ENCODE peak calls at places on chromosome 14, in eight cellular contexts. D is astrocyte, L is IMR-90, A is HCT116, Q is mammary epithelial cell, T is MM.1S, U is PC-3, G is neuronal stem cell. X is an unnamed sample.

GRCh38 chr14:31895206-31895605 is 181.9 kb upstream of the ARHGAP5 start:
- DNase-seq in D (peak; percentile 78), L (peak; percentile 89), A (no peak), Q (peak; percentile 87), T (no peak), U (peak; percentile 84), G (no peak), X (no peak)

GRCh38 chr14:94646481-94646880 is 34.3 kb downstream of the SERPINA3 start:
- DNase-seq in D (peak; percentile 65), L (peak; percentile 65), A (peak; percentile 40), Q (peak; percentile 38), T (no peak), U (no peak), G (no peak), X (peak; percentile 16)

GRCh38 chr14:57244103-57244502 is 24.6 kb downstream of the EXOC5 start:
- DNase-seq in D (peak; percentile 27), L (no peak), A (no peak), Q (no peak), T (no peak), U (no peak), G (no peak), X (no peak)

GRCh38 chr14:57464013-57464730 is 29.5 kb downstream of the CCDC198 start:
- DNase-seq in D (no peak), L (no peak), A (no peak), Q (peak; percentile 8), T (no peak), U (no peak), G (no peak), X (no peak)

GRCh38 chr14:106883218-106883692 is 1356.9 kb downstream of the TMEM121 start:
- DNase-seq in D (no peak), L (no peak), A (no peak), Q (no peak), T (no peak), U (peak; percentile 19), G (no peak), X (peak; percentile 21)

GRCh38 chr14:61508526-61508925 is 186.8 kb upstream of the HIF1A start:
- DNase-seq in D (no peak), L (no peak), A (no peak), Q (no peak), T (no peak), U (no peak), G (no peak), X (no peak)

GRCh38 chr14:28661171-28661772 is 105.3 kb upstream of the FOXG1 start:
- DNase-seq in D (peak; percentile 99), L (peak; percentile 28), A (no peak), Q (peak; percentile 85), T (no peak), U (peak; percentile 90), G (no peak), X (peak; percentile 97)

GRCh38 chr14:90295870-90296516 is 35.7 kb downstream of the NRDE2 start:
- DNase-seq in D (peak; percentile 62), L (peak; percentile 67), A (no peak), Q (no peak), T (no peak), U (no peak), G (no peak), X (no peak)

GRCh38 chr14:40188006-40188405 is 755.8 kb upstream of the FBXO33 start:
- DNase-seq in D (peak; percentile 47), L (no peak), A (no peak), Q (no peak), T (no peak), U (peak; percentile 78), G (no peak), X (no peak)

GRCh38 chr14:97180304-97181200 is 383.4 kb downstream of the VRK1 start:
- DNase-seq in D (peak; percentile 76), L (no peak), A (peak; percentile 88), Q (no peak), T (no peak), U (peak; percentile 92), G (no peak), X (peak; percentile 62)

GRCh38 chr14:98949031-98949430 is 323.0 kb downstream of the BCL11B start:
- DNase-seq in D (no peak), L (no peak), A (no peak), Q (no peak), T (no peak), U (no peak), G (no peak), X (no peak)

GRCh38 chr14:34324363-34324795 is 137.7 kb downstream of the SPTSSA start:
- DNase-seq in D (no peak), L (peak; percentile 26), A (peak; percentile 27), Q (peak; percentile 5), T (peak; percentile 11), U (peak; percentile 67), G (peak; percentile 56), X (peak; percentile 55)

GRCh38 chr14:75290851-75291250 is 12.2 kb downstream of the FOS start:
- DNase-seq in D (no peak), L (no peak), A (no peak), Q (no peak), T (no peak), U (no peak), G (no peak), X (no peak)

GRCh38 chr14:104205781-104206180 is 67.4 kb downstream of the KIF26A start:
- DNase-seq in D (no peak), L (no peak), A (no peak), Q (no peak), T (no peak), U (no peak), G (no peak), X (no peak)

GRCh38 chr14:19873178-19873577 is 1.8 kb upstream of the OR4K2 start:
- DNase-seq in D (no peak), L (no peak), A (no peak), Q (no peak), T (no peak), U (no peak), G (no peak), X (no peak)

GRCh38 chr14:104776961-104777807 is 18.4 kb downstream of the AKT1 start:
- DNase-seq in D (no peak), L (no peak), A (no peak), Q (no peak), T (no peak), U (no peak), G (no peak), X (no peak)

GRCh38 chr14:92108345-92109254 is 2.2 kb upstream of the ATXN3 start:
- DNase-seq in D (no peak), L (no peak), A (no peak), Q (no peak), T (no peak), U (no peak), G (no peak), X (peak; percentile 46)

GRCh38 chr14:21536395-21537087 is 10.4 kb upstream of the SALL2 start:
- DNase-seq in D (no peak), L (no peak), A (no peak), Q (no peak), T (no peak), U (no peak), G (peak; percentile 72), X (peak; percentile 64)

GRCh38 chr14:37637341-37637740 is 41.9 kb downstream of the TTC6 start:
- DNase-seq in D (no peak), L (no peak), A (no peak), Q (peak; percentile 11), T (no peak), U (no peak), G (no peak), X (no peak)

GRCh38 chr14:94671870-94672444 is 59.8 kb downstream of the SERPINA3 start:
- DNase-seq in D (no peak), L (no peak), A (no peak), Q (no peak), T (no peak), U (peak; percentile 8), G (no peak), X (peak; percentile 21)

GRCh38 chr14:51335521-51335920 is 95.5 kb downstream of the TMX1 start:
- DNase-seq in D (peak; percentile 53), L (no peak), A (no peak), Q (no peak), T (no peak), U (no peak), G (no peak), X (no peak)

GRCh38 chr14:42535397-42535796 is 928.7 kb downstream of the LRFN5 start:
- DNase-seq in D (no peak), L (no peak), A (no peak), Q (no peak), T (peak; percentile 42), U (no peak), G (no peak), X (peak; percentile 18)

DNA sequence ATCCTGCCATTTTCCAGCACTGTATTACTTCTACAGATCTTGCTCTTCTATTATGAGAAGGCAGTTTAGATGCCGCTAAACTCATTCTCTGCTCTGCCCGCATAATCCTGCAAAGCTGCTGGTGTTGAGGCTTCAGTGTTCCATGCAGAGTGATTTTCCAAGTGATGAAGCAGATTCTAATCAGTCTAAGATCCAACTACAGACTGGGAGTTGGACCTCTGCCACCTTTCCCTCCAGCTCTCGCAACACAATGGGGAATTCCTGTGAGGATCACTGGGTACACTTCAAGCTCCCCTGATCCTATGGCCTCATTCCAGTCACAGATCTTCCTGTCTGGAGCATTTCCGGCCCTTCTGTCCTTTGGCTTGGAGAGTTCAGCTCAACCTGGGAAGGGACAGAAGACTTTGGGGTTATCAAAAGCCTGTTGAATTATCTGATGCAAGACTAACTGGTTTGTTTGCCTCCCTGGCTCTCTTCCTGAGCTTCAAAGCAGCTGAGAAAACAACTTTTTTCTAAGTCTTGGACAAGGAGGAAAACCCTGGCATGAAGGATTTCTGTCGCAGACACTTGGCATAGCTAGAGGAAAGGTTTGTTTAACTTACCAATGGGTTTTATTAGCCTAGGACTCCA is 333.9 kb downstream of the ZFP36L1 start:
- DNase-seq in D (peak; percentile 95), L (peak; percentile 87), A (no peak), Q (peak; percentile 90), T (no peak), U (peak; percentile 70), G (no peak), X (peak; percentile 95)
- H3K9ac ChIP-seq in D (peak overlapping the region; percentile 26), L (no peak overlapping the region), A (peak overlapping the region; percentile 4), Q (no peak overlapping the region), T (no peak overlapping the region), U (no peak overlapping the region), G (no peak overlapping the region), X (no peak overlapping the region)

GRCh38 chr14:101760138-101761011 is 1.1 kb upstream of the PPP2R5C start:
- DNase-seq in D (peak; percentile 91), L (peak; percentile 98), A (peak; percentile 94), Q (peak; percentile 95), T (peak; percentile 85), U (peak; percentile 95), G (peak; percentile 97), X (peak; percentile 98)
- H3K9ac ChIP-seq in D (no peak overlapping the region), L (no peak overlapping the region), A (no peak overlapping the region), Q (peak overlapping the region; percentile 15), T (no peak overlapping the region), U (no peak overlapping the region), G (no peak overlapping the region), X (peak overlapping the region; percentile 39)

DNA sequence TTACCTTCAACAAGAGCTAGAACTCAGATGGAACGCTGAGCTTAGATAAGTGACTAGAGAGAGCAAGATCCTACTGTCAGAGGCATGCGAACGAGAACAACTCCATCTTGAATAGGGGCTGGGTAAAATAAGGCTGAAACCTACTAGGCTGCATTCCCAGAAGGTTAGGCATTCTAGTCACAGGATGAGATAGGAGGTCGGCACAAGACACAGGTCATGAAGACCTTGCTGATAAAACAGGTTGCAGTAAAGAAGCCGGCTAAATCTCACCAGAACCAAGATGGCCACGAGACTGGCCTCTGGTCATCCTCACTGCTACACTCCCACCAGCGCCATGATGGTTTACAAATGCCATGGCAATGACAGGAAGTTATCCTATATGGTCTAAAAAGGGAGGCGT is 59.6 kb upstream of the PLEKHG3 start:
- DNase-seq in D (no peak), L (no peak), A (no peak), Q (no peak), T (no peak), U (no peak), G (no peak), X (peak; percentile 47)
- H3K9ac ChIP-seq in D (peak overlapping the region; percentile 73), L (no peak overlapping the region), A (no peak overlapping the region), Q (no peak overlapping the region), T (no peak overlapping the region), U (no peak overlapping the region), G (no peak overlapping the region), X (no peak overlapping the region)

GRCh38 chr14:72545411-72546311 is 348.2 kb downstream of the DPF3 start:
- DNase-seq in D (no peak), L (no peak), A (no peak), Q (peak; percentile 84), T (no peak), U (peak; percentile 54), G (no peak), X (no peak)
- H3K9ac ChIP-seq in D (no peak overlapping the region), L (no peak overlapping the region), A (no peak overlapping the region), Q (no peak overlapping the region), T (no peak overlapping the region), U (no peak overlapping the region), G (no peak overlapping the region), X (no peak overlapping the region)